ENCODE peak calls at places on chromosomes 11 and 22, in eight cellular contexts. H is GOT3; E is H4; W is NCI-H1092 treated with DMSO at 0.1 percent for 48 hours; U is effector CD8-positive, alpha-beta T cell; I is activated CD4-positive, alpha-beta T cell treated with anti-CD3 and anti-CD28 coated beads, Interleukin-2, amount 50 U/mL, for 1 hour; K is GM23248; T is A172. Q is an unnamed sample.
A peak's percentile ranks its signal among the peaks of the same experiment; 100 is the strongest.

GRCh38 chr22:41290262-41291221 is 4.6 kb upstream of the RANGAP1 start:
- DNase-seq in H (no peak), U (no peak), W (no peak), K (peak; percentile 80), T (peak; percentile 81), E (peak; percentile 39), I (no peak), Q (no peak)

GRCh38 chr22:39570665-39571064 is at the start of gene CACNA1I:
- DNase-seq in K (no peak), I (no peak), E (no peak), U (no peak), H (no peak), W (no peak), T (no peak), Q (no peak)

GRCh38 chr11:16945671-16946469 is 68.3 kb downstream of the PLEKHA7 start:
- DNase-seq in E (peak; percentile 69), H (no peak), I (peak; percentile 13), U (no peak), K (peak; percentile 68), W (peak; percentile 59), T (peak; percentile 76), Q (peak; percentile 80)

GRCh38 chr11:26244207-26244606 is 87.7 kb upstream of the ANO3 start:
- DNase-seq in W (no peak), K (peak; percentile 84), H (no peak), T (no peak), U (no peak), E (no peak), I (no peak), Q (no peak)

GRCh38 chr11:28017816-28018215 is 90.1 kb downstream of the KIF18A start:
- DNase-seq in W (no peak), K (peak; percentile 59), I (no peak), U (no peak), E (no peak), H (no peak), T (no peak), Q (no peak)

GRCh38 chr11:59197990-59198389 is 14.7 kb downstream of the MPEG1 start:
- DNase-seq in I (no peak), W (peak; percentile 69), U (no peak), H (peak; percentile 41), K (peak; percentile 64), E (peak; percentile 50), T (no peak), Q (no peak)

GRCh38 chr11:16982256-16982671 is 31.9 kb downstream of the PLEKHA7 start:
- DNase-seq in E (no peak), K (no peak), W (no peak), I (no peak), T (no peak), H (no peak), U (no peak), Q (no peak)

GRCh38 chr11:28048812-28049211 is 59.1 kb downstream of the KIF18A start:
- DNase-seq in W (no peak), U (no peak), T (peak; percentile 7), I (no peak), H (no peak), K (no peak), E (no peak), Q (no peak)

GRCh38 chr22:17796695-17797094 is 22.4 kb upstream of the BID start:
- DNase-seq in K (no peak), T (no peak), U (no peak), I (no peak), W (no peak), E (no peak), H (no peak), Q (no peak)

GRCh38 chr22:23651676-23652075 is 19.6 kb upstream of the DRICH1 start:
- DNase-seq in I (no peak), E (no peak), W (no peak), H (no peak), K (no peak), T (no peak), U (no peak), Q (no peak)

GRCh38 chr22:36334081-36334831 is 53.5 kb downstream of the MYH9 start:
- DNase-seq in U (no peak), K (no peak), E (no peak), T (no peak), W (no peak), H (no peak), I (no peak), Q (peak; percentile 60)

GRCh38 chr22:38489561-38490133 is 16.5 kb downstream of the DDX17 start:
- DNase-seq in K (no peak), T (no peak), U (no peak), E (no peak), I (no peak), H (no peak), W (no peak), Q (no peak)

GRCh38 chr11:12723410-12724297 is 49.4 kb downstream of the TEAD1 start:
- DNase-seq in T (peak; percentile 65), E (no peak), U (no peak), I (no peak), K (no peak), H (no peak), W (no peak), Q (no peak)

GRCh38 chr22:50581031-50581949 is 1.4 kb downstream of the CHKB start:
- DNase-seq in I (no peak), H (no peak), K (peak; percentile 26), W (no peak), E (no peak), T (no peak), U (no peak), Q (no peak)

GRCh38 chr11:6498121-6498520 is 1.0 kb downstream of the DNHD1 start:
- DNase-seq in H (no peak), I (no peak), U (no peak), W (no peak), T (no peak), E (no peak), K (peak; percentile 94), Q (no peak)

GRCh38 chr11:107844041-107844440 is 14.5 kb downstream of the SLC35F2 start:
- DNase-seq in E (peak; percentile 34), U (no peak), H (no peak), W (no peak), I (no peak), T (peak; percentile 23), K (peak; percentile 82), Q (no peak)

GRCh38 chr22:43128928-43129424 is 14.2 kb downstream of the MCAT start:
- DNase-seq in E (no peak), H (no peak), U (no peak), T (peak; percentile 19), K (no peak), W (no peak), I (no peak), Q (peak; percentile 79)

GRCh38 chr22:44455963-44456358 is 42.1 kb downstream of the RTL6 start:
- DNase-seq in I (no peak), U (no peak), T (no peak), H (no peak), W (no peak), E (no peak), K (no peak), Q (no peak)

GRCh38 chr22:47621253-47621652 is 858.8 kb downstream of the TBC1D22A start:
- DNase-seq in U (no peak), H (no peak), W (no peak), E (no peak), T (no peak), K (no peak), I (no peak), Q (no peak)

GRCh38 chr11:77407613-77408012 is 66.3 kb downstream of the PAK1 start:
- DNase-seq in I (no peak), K (peak; percentile 97), E (peak; percentile 79), U (no peak), H (no peak), T (peak; percentile 90), W (peak; percentile 92), Q (no peak)

GRCh38 chr22:41263704-41264103 is 22.3 kb downstream of the RANGAP1 start:
- DNase-seq in I (no peak), T (no peak), K (peak; percentile 60), E (no peak), U (no peak), H (no peak), W (no peak), Q (no peak)

GRCh38 chr11:62732830-62733229 is 4.5 kb downstream of the TTC9C start:
- DNase-seq in K (peak; percentile 68), E (no peak), T (no peak), W (no peak), U (no peak), H (no peak), I (no peak), Q (no peak)

GRCh38 chr11:58068640-58069039 is 37.9 kb downstream of the OR6Q1 start:
- DNase-seq in K (no peak), W (no peak), E (no peak), U (no peak), H (no peak), T (no peak), I (no peak), Q (no peak)

GRCh38 chr11:105357764-105358163 is 218.2 kb upstream of the CARD18 start:
- DNase-seq in K (peak; percentile 8), W (no peak), H (no peak), E (no peak), T (peak; percentile 47), I (no peak), U (no peak), Q (no peak)

GRCh38 chr11:4181780-4182721 is 87.5 kb downstream of the RRM1 start:
- DNase-seq in K (peak; percentile 80), E (peak; percentile 78), T (peak; percentile 61), U (no peak), W (peak; percentile 18), I (peak; percentile 10), H (no peak), Q (peak; percentile 78)

GRCh38 chr11:84958295-84958694 is 668.8 kb downstream of the DLG2 start:
- DNase-seq in I (no peak), T (no peak), H (no peak), U (no peak), W (no peak), E (no peak), K (no peak), Q (no peak)

GRCh38 chr11:65430406-65431217 is 8.0 kb downstream of the NEAT1 start:
- DNase-seq in I (no peak), K (peak; percentile 62), H (no peak), T (peak; percentile 59), E (peak; percentile 53), W (no peak), U (no peak), Q (no peak)

GRCh38 chr11:4484310-4484709 is 1.9 kb downstream of the OR52K1 start:
- DNase-seq in I (no peak), E (no peak), W (no peak), K (no peak), U (no peak), T (no peak), H (no peak), Q (no peak)

GRCh38 chr11:83220279-83220678 is 26.8 kb downstream of the ANKRD42 start:
- DNase-seq in U (no peak), T (peak; percentile 53), H (no peak), W (no peak), I (no peak), K (no peak), E (no peak), Q (no peak)

GRCh38 chr22:41360126-41360525 is 21.6 kb upstream of the TEF start:
- DNase-seq in I (no peak), U (no peak), E (no peak), T (no peak), W (no peak), H (no peak), K (no peak), Q (no peak)